ENCODE peak calls at places on chromosomes 2 and 18, in eight cellular contexts. One of them, this sample, is unnamed.

GRCh38 chr2:171016125-171016524 is 87.1 kb downstream of the GORASP2 start:
- ATAC-seq in upper lobe of left lung: no peak
- ATAC-seq in lower lobe of right lung: no peak
- ATAC-seq in activated CD8-positive, alpha-beta T cell treated with anti-CD3 and anti-CD28 coated beads for 36 hours: no peak
- ATAC-seq in Right ventricle myocardium inferior: no peak
- ATAC-seq in A549: no peak
- ATAC-seq in left cardiac atrium: no peak
- ATAC-seq in naive thymus-derived CD8-positive, alpha-beta T cell: no peak
- ATAC-seq in this sample: no peak

GRCh38 chr2:164711246-164712138 is 90.2 kb upstream of the GRB14 start:
- ATAC-seq in left cardiac atrium: no peak
- ATAC-seq in A549: peak
- ATAC-seq in activated CD8-positive, alpha-beta T cell treated with anti-CD3 and anti-CD28 coated beads for 36 hours: no peak
- ATAC-seq in Right ventricle myocardium inferior: no peak
- ATAC-seq in lower lobe of right lung: peak
- ATAC-seq in naive thymus-derived CD8-positive, alpha-beta T cell: no peak
- ATAC-seq in upper lobe of left lung: peak
- ATAC-seq in this sample: no peak

GRCh38 chr2:86028763-86029381 is 76.8 kb downstream of the POLR1A start:
- ATAC-seq in upper lobe of left lung: peak
- ATAC-seq in left cardiac atrium: peak
- ATAC-seq in Right ventricle myocardium inferior: peak
- ATAC-seq in activated CD8-positive, alpha-beta T cell treated with anti-CD3 and anti-CD28 coated beads for 36 hours: no peak
- ATAC-seq in A549: no peak
- ATAC-seq in lower lobe of right lung: no peak
- ATAC-seq in naive thymus-derived CD8-positive, alpha-beta T cell: no peak
- ATAC-seq in this sample: no peak

GRCh38 chr2:111709321-111709720 is 174.7 kb downstream of the ANAPC1 start:
- ATAC-seq in activated CD8-positive, alpha-beta T cell treated with anti-CD3 and anti-CD28 coated beads for 36 hours: no peak
- ATAC-seq in A549: no peak
- ATAC-seq in Right ventricle myocardium inferior: no peak
- ATAC-seq in naive thymus-derived CD8-positive, alpha-beta T cell: no peak
- ATAC-seq in upper lobe of left lung: no peak
- ATAC-seq in lower lobe of right lung: no peak
- ATAC-seq in left cardiac atrium: no peak
- ATAC-seq in this sample: no peak

GRCh38 chr2:52976132-52976949 is 791.3 kb upstream of the CHAC2 start:
- ATAC-seq in activated CD8-positive, alpha-beta T cell treated with anti-CD3 and anti-CD28 coated beads for 36 hours: no peak
- ATAC-seq in lower lobe of right lung: no peak
- ATAC-seq in upper lobe of left lung: no peak
- ATAC-seq in left cardiac atrium: no peak
- ATAC-seq in A549: peak
- ATAC-seq in Right ventricle myocardium inferior: no peak
- ATAC-seq in naive thymus-derived CD8-positive, alpha-beta T cell: no peak
- ATAC-seq in this sample: no peak

GRCh38 chr2:169933124-169933711 is 106.0 kb downstream of the UBR3 start:
- ATAC-seq in lower lobe of right lung: no peak
- ATAC-seq in Right ventricle myocardium inferior: no peak
- ATAC-seq in left cardiac atrium: peak
- ATAC-seq in A549: peak
- ATAC-seq in naive thymus-derived CD8-positive, alpha-beta T cell: no peak
- ATAC-seq in activated CD8-positive, alpha-beta T cell treated with anti-CD3 and anti-CD28 coated beads for 36 hours: peak
- ATAC-seq in upper lobe of left lung: peak
- ATAC-seq in this sample: no peak

GRCh38 chr18:35303610-35304009 is 13.6 kb upstream of the ZSCAN30 start:
- ATAC-seq in lower lobe of right lung: no peak
- ATAC-seq in A549: no peak
- ATAC-seq in Right ventricle myocardium inferior: no peak
- ATAC-seq in naive thymus-derived CD8-positive, alpha-beta T cell: no peak
- ATAC-seq in left cardiac atrium: no peak
- ATAC-seq in upper lobe of left lung: no peak
- ATAC-seq in activated CD8-positive, alpha-beta T cell treated with anti-CD3 and anti-CD28 coated beads for 36 hours: no peak
- ATAC-seq in this sample: no peak

GRCh38 chr18:75201273-75201898 is 7.6 kb downstream of the PTGR3 start:
- ATAC-seq in A549: no peak
- ATAC-seq in Right ventricle myocardium inferior: no peak
- ATAC-seq in upper lobe of left lung: no peak
- ATAC-seq in lower lobe of right lung: no peak
- ATAC-seq in activated CD8-positive, alpha-beta T cell treated with anti-CD3 and anti-CD28 coated beads for 36 hours: no peak
- ATAC-seq in naive thymus-derived CD8-positive, alpha-beta T cell: no peak
- ATAC-seq in left cardiac atrium: no peak
- ATAC-seq in this sample: no peak

GRCh38 chr2:3650140-3650944 is 7.7 kb upstream of the ALLC start:
- ATAC-seq in upper lobe of left lung: no peak
- ATAC-seq in naive thymus-derived CD8-positive, alpha-beta T cell: no peak
- ATAC-seq in lower lobe of right lung: no peak
- ATAC-seq in Right ventricle myocardium inferior: no peak
- ATAC-seq in A549: peak
- ATAC-seq in activated CD8-positive, alpha-beta T cell treated with anti-CD3 and anti-CD28 coated beads for 36 hours: no peak
- ATAC-seq in left cardiac atrium: no peak
- ATAC-seq in this sample: no peak

GRCh38 chr2:102041351-102041750 is 49.6 kb downstream of the IL1R2 start:
- ATAC-seq in lower lobe of right lung: peak
- ATAC-seq in activated CD8-positive, alpha-beta T cell treated with anti-CD3 and anti-CD28 coated beads for 36 hours: no peak
- ATAC-seq in Right ventricle myocardium inferior: peak
- ATAC-seq in upper lobe of left lung: peak
- ATAC-seq in left cardiac atrium: peak
- ATAC-seq in naive thymus-derived CD8-positive, alpha-beta T cell: no peak
- ATAC-seq in A549: no peak
- ATAC-seq in this sample: no peak

GRCh38 chr2:64632855-64633819 is 20.6 kb downstream of the SERTAD2 start:
- ATAC-seq in Right ventricle myocardium inferior: no peak
- ATAC-seq in upper lobe of left lung: no peak
- ATAC-seq in lower lobe of right lung: no peak
- ATAC-seq in A549: no peak
- ATAC-seq in naive thymus-derived CD8-positive, alpha-beta T cell: no peak
- ATAC-seq in activated CD8-positive, alpha-beta T cell treated with anti-CD3 and anti-CD28 coated beads for 36 hours: no peak
- ATAC-seq in left cardiac atrium: no peak
- ATAC-seq in this sample: no peak

GRCh38 chr2:208172125-208172524 is 8.7 kb upstream of the CRYGA start:
- ATAC-seq in A549: no peak
- ATAC-seq in Right ventricle myocardium inferior: peak
- ATAC-seq in upper lobe of left lung: peak
- ATAC-seq in left cardiac atrium: peak
- ATAC-seq in lower lobe of right lung: peak
- ATAC-seq in activated CD8-positive, alpha-beta T cell treated with anti-CD3 and anti-CD28 coated beads for 36 hours: no peak
- ATAC-seq in naive thymus-derived CD8-positive, alpha-beta T cell: no peak
- ATAC-seq in this sample: no peak

GRCh38 chr18:72181241-72181764 is 362.8 kb downstream of the CBLN2 start:
- ATAC-seq in activated CD8-positive, alpha-beta T cell treated with anti-CD3 and anti-CD28 coated beads for 36 hours: peak
- ATAC-seq in naive thymus-derived CD8-positive, alpha-beta T cell: no peak
- ATAC-seq in left cardiac atrium: no peak
- ATAC-seq in Right ventricle myocardium inferior: no peak
- ATAC-seq in upper lobe of left lung: no peak
- ATAC-seq in A549: no peak
- ATAC-seq in lower lobe of right lung: no peak
- ATAC-seq in this sample: peak

GRCh38 chr2:23023722-23024121 is 361.3 kb upstream of the KLHL29 start:
- ATAC-seq in A549: no peak
- ATAC-seq in Right ventricle myocardium inferior: peak
- ATAC-seq in upper lobe of left lung: no peak
- ATAC-seq in activated CD8-positive, alpha-beta T cell treated with anti-CD3 and anti-CD28 coated beads for 36 hours: no peak
- ATAC-seq in lower lobe of right lung: no peak
- ATAC-seq in left cardiac atrium: no peak
- ATAC-seq in naive thymus-derived CD8-positive, alpha-beta T cell: no peak
- ATAC-seq in this sample: no peak

GRCh38 chr2:150472122-150472899 is 15.2 kb downstream of the RND3 start:
- ATAC-seq in naive thymus-derived CD8-positive, alpha-beta T cell: no peak
- ATAC-seq in upper lobe of left lung: peak
- ATAC-seq in A549: peak
- ATAC-seq in activated CD8-positive, alpha-beta T cell treated with anti-CD3 and anti-CD28 coated beads for 36 hours: no peak
- ATAC-seq in Right ventricle myocardium inferior: peak
- ATAC-seq in left cardiac atrium: peak
- ATAC-seq in lower lobe of right lung: peak
- ATAC-seq in this sample: no peak

GRCh38 chr2:26681656-26682055 is 10.9 kb upstream of the KCNK3 start:
- ATAC-seq in upper lobe of left lung: no peak
- ATAC-seq in Right ventricle myocardium inferior: no peak
- ATAC-seq in A549: no peak
- ATAC-seq in naive thymus-derived CD8-positive, alpha-beta T cell: no peak
- ATAC-seq in activated CD8-positive, alpha-beta T cell treated with anti-CD3 and anti-CD28 coated beads for 36 hours: no peak
- ATAC-seq in lower lobe of right lung: no peak
- ATAC-seq in left cardiac atrium: peak
- ATAC-seq in this sample: no peak

GRCh38 chr2:3172265-3172935 is 205.2 kb downstream of the EIPR1 start:
- ATAC-seq in left cardiac atrium: no peak
- ATAC-seq in naive thymus-derived CD8-positive, alpha-beta T cell: no peak
- ATAC-seq in upper lobe of left lung: no peak
- ATAC-seq in Right ventricle myocardium inferior: no peak
- ATAC-seq in activated CD8-positive, alpha-beta T cell treated with anti-CD3 and anti-CD28 coated beads for 36 hours: no peak
- ATAC-seq in lower lobe of right lung: no peak
- ATAC-seq in A549: no peak
- ATAC-seq in this sample: no peak

GRCh38 chr2:218285604-218286003 is 6.7 kb downstream of the TMBIM1 start:
- ATAC-seq in left cardiac atrium: peak
- ATAC-seq in upper lobe of left lung: no peak
- ATAC-seq in activated CD8-positive, alpha-beta T cell treated with anti-CD3 and anti-CD28 coated beads for 36 hours: no peak
- ATAC-seq in lower lobe of right lung: peak
- ATAC-seq in Right ventricle myocardium inferior: peak
- ATAC-seq in A549: no peak
- ATAC-seq in naive thymus-derived CD8-positive, alpha-beta T cell: no peak
- ATAC-seq in this sample: no peak

GRCh38 chr2:240904216-240905175 is 1.6 kb upstream of the CROCC2 start:
- ATAC-seq in upper lobe of left lung: peak
- ATAC-seq in lower lobe of right lung: no peak
- ATAC-seq in A549: no peak
- ATAC-seq in left cardiac atrium: no peak
- ATAC-seq in activated CD8-positive, alpha-beta T cell treated with anti-CD3 and anti-CD28 coated beads for 36 hours: no peak
- ATAC-seq in Right ventricle myocardium inferior: no peak
- ATAC-seq in naive thymus-derived CD8-positive, alpha-beta T cell: no peak
- ATAC-seq in this sample: no peak

GRCh38 chr2:9852881-9853280 is 9.6 kb downstream of the TAF1B start:
- ATAC-seq in left cardiac atrium: no peak
- ATAC-seq in A549: no peak
- ATAC-seq in lower lobe of right lung: no peak
- ATAC-seq in upper lobe of left lung: no peak
- ATAC-seq in naive thymus-derived CD8-positive, alpha-beta T cell: no peak
- ATAC-seq in activated CD8-positive, alpha-beta T cell treated with anti-CD3 and anti-CD28 coated beads for 36 hours: no peak
- ATAC-seq in Right ventricle myocardium inferior: no peak
- ATAC-seq in this sample: no peak

GRCh38 chr2:233209117-233209977 is 42.1 kb upstream of the ATG16L1 start:
- ATAC-seq in Right ventricle myocardium inferior: no peak
- ATAC-seq in naive thymus-derived CD8-positive, alpha-beta T cell: no peak
- ATAC-seq in A549: peak
- ATAC-seq in lower lobe of right lung: no peak
- ATAC-seq in upper lobe of left lung: no peak
- ATAC-seq in activated CD8-positive, alpha-beta T cell treated with anti-CD3 and anti-CD28 coated beads for 36 hours: no peak
- ATAC-seq in left cardiac atrium: peak
- ATAC-seq in this sample: no peak

GRCh38 chr2:67616749-67617148 is 219.6 kb downstream of the ETAA1 start:
- ATAC-seq in A549: no peak
- ATAC-seq in Right ventricle myocardium inferior: peak
- ATAC-seq in naive thymus-derived CD8-positive, alpha-beta T cell: no peak
- ATAC-seq in upper lobe of left lung: peak
- ATAC-seq in left cardiac atrium: peak
- ATAC-seq in lower lobe of right lung: peak
- ATAC-seq in activated CD8-positive, alpha-beta T cell treated with anti-CD3 and anti-CD28 coated beads for 36 hours: peak
- ATAC-seq in this sample: peak

GRCh38 chr2:68465081-68465916 is 1.8 kb downstream of the FBXO48 start:
- ATAC-seq in left cardiac atrium: no peak
- ATAC-seq in naive thymus-derived CD8-positive, alpha-beta T cell: no peak
- ATAC-seq in A549: no peak
- ATAC-seq in Right ventricle myocardium inferior: no peak
- ATAC-seq in upper lobe of left lung: no peak
- ATAC-seq in lower lobe of right lung: no peak
- ATAC-seq in activated CD8-positive, alpha-beta T cell treated with anti-CD3 and anti-CD28 coated beads for 36 hours: peak
- ATAC-seq in this sample: no peak

GRCh38 chr2:156320491-156320896 is 12.0 kb downstream of the NR4A2 start:
- ATAC-seq in naive thymus-derived CD8-positive, alpha-beta T cell: no peak
- ATAC-seq in A549: peak
- ATAC-seq in lower lobe of right lung: peak
- ATAC-seq in left cardiac atrium: peak
- ATAC-seq in Right ventricle myocardium inferior: peak
- ATAC-seq in upper lobe of left lung: peak
- ATAC-seq in activated CD8-positive, alpha-beta T cell treated with anti-CD3 and anti-CD28 coated beads for 36 hours: no peak
- ATAC-seq in this sample: no peak

GRCh38 chr2:46430992-46431391 is 48.4 kb upstream of the TMEM247 start:
- ATAC-seq in upper lobe of left lung: no peak
- ATAC-seq in naive thymus-derived CD8-positive, alpha-beta T cell: no peak
- ATAC-seq in A549: no peak
- ATAC-seq in activated CD8-positive, alpha-beta T cell treated with anti-CD3 and anti-CD28 coated beads for 36 hours: no peak
- ATAC-seq in Right ventricle myocardium inferior: no peak
- ATAC-seq in lower lobe of right lung: no peak
- ATAC-seq in left cardiac atrium: no peak
- ATAC-seq in this sample: no peak

GRCh38 chr18:77077836-77078456 is 54.6 kb downstream of the MBP start:
- ATAC-seq in left cardiac atrium: no peak
- ATAC-seq in naive thymus-derived CD8-positive, alpha-beta T cell: no peak
- ATAC-seq in lower lobe of right lung: no peak
- ATAC-seq in activated CD8-positive, alpha-beta T cell treated with anti-CD3 and anti-CD28 coated beads for 36 hours: no peak
- ATAC-seq in Right ventricle myocardium inferior: peak
- ATAC-seq in upper lobe of left lung: no peak
- ATAC-seq in A549: peak
- ATAC-seq in this sample: no peak

GRCh38 chr2:182422864-182423263 is 4.0 kb downstream of the PDE1A start:
- ATAC-seq in Right ventricle myocardium inferior: peak
- ATAC-seq in activated CD8-positive, alpha-beta T cell treated with anti-CD3 and anti-CD28 coated beads for 36 hours: no peak
- ATAC-seq in lower lobe of right lung: no peak
- ATAC-seq in left cardiac atrium: no peak
- ATAC-seq in A549: no peak
- ATAC-seq in naive thymus-derived CD8-positive, alpha-beta T cell: no peak
- ATAC-seq in upper lobe of left lung: no peak
- ATAC-seq in this sample: no peak

GRCh38 chr2:100924122-100924519 is 78.0 kb upstream of the RPL31 start:
- ATAC-seq in Right ventricle myocardium inferior: peak
- ATAC-seq in naive thymus-derived CD8-positive, alpha-beta T cell: peak
- ATAC-seq in upper lobe of left lung: peak
- ATAC-seq in lower lobe of right lung: peak
- ATAC-seq in A549: peak
- ATAC-seq in left cardiac atrium: peak
- ATAC-seq in activated CD8-positive, alpha-beta T cell treated with anti-CD3 and anti-CD28 coated beads for 36 hours: no peak
- ATAC-seq in this sample: peak

GRCh38 chr2:186044761-186045160 is 306.2 kb downstream of the FSIP2 start:
- ATAC-seq in activated CD8-positive, alpha-beta T cell treated with anti-CD3 and anti-CD28 coated beads for 36 hours: no peak
- ATAC-seq in upper lobe of left lung: no peak
- ATAC-seq in left cardiac atrium: no peak
- ATAC-seq in A549: no peak
- ATAC-seq in lower lobe of right lung: no peak
- ATAC-seq in Right ventricle myocardium inferior: no peak
- ATAC-seq in naive thymus-derived CD8-positive, alpha-beta T cell: no peak
- ATAC-seq in this sample: no peak

GRCh38 chr2:6053711-6054393 is 361.7 kb downstream of the SOX11 start:
- ATAC-seq in Right ventricle myocardium inferior: no peak
- ATAC-seq in lower lobe of right lung: no peak
- ATAC-seq in upper lobe of left lung: no peak
- ATAC-seq in activated CD8-positive, alpha-beta T cell treated with anti-CD3 and anti-CD28 coated beads for 36 hours: no peak
- ATAC-seq in left cardiac atrium: no peak
- ATAC-seq in naive thymus-derived CD8-positive, alpha-beta T cell: no peak
- ATAC-seq in A549: no peak
- ATAC-seq in this sample: no peak